ENCODE peak calls at places on chromosome 12, in six cellular contexts. V is BJ, H is astrocyte of the cerebellum, S is GM23338, J is upper lobe of right lung, B is sigmoid colon. G is an unnamed sample.

GRCh38 chr12:109731806-109732205 is 18.2 kb downstream of the FAM222A start:
- DNase-seq in B (peak), S (no peak), H (no peak), J (peak), V (no peak), G (no peak)

GRCh38 chr12:6852651-6853354 is 853 bp downstream of the USP5 start:
- DNase-seq in V (no peak), H (no peak), S (peak), B (peak), J (no peak), G (no peak)

GRCh38 chr12:95177201-95177768 is 40.0 kb downstream of the FGD6 start:
- DNase-seq in H (no peak), V (no peak), S (peak), J (no peak), B (no peak), G (no peak)

GRCh38 chr12:112930350-112930749 is 7.9 kb upstream of the OAS3 start:
- DNase-seq in J (no peak), S (no peak), V (no peak), B (no peak), H (no peak), G (no peak)

GRCh38 chr12:57739387-57739786 is 845 bp upstream of the AGAP2 start:
- DNase-seq in J (no peak), S (no peak), H (no peak), B (no peak), V (no peak), G (no peak)

GRCh38 chr12:84642201-84642600 is 270.4 kb downstream of the SLC6A15 start:
- DNase-seq in S (no peak), V (no peak), H (no peak), J (no peak), B (no peak), G (no peak)

GRCh38 chr12:120971299-120972180 is 6.8 kb upstream of the HNF1A start:
- DNase-seq in H (peak), J (no peak), V (peak), B (no peak), S (peak), G (peak)

GRCh38 chr12:57736743-57737466 is 1.6 kb downstream of the AGAP2 start:
- DNase-seq in J (no peak), B (no peak), S (peak), V (no peak), H (no peak), G (no peak)

GRCh38 chr12:52633383-52633782 is 15.0 kb upstream of the KRT73 start:
- DNase-seq in S (no peak), H (no peak), B (no peak), V (no peak), J (no peak), G (no peak)

GRCh38 chr12:52799498-52800211 is 3.7 kb upstream of the KRT3 start:
- DNase-seq in V (no peak), S (no peak), H (no peak), B (no peak), J (peak), G (no peak)

GRCh38 chr12:5830121-5830520 is 114.9 kb downstream of the ANO2 start:
- DNase-seq in H (no peak), B (no peak), S (peak), V (no peak), J (no peak), G (no peak)

GRCh38 chr12:90958995-90959394 is 4.0 kb upstream of the CCER1 start:
- DNase-seq in B (no peak), V (no peak), J (no peak), S (no peak), H (no peak), G (no peak)

GRCh38 chr12:12501121-12501520 is 61.5 kb downstream of the DUSP16 start:
- DNase-seq in V (no peak), S (no peak), H (no peak), B (no peak), J (no peak), G (no peak)

GRCh38 chr12:12502813-12503146 is 59.9 kb downstream of the DUSP16 start:
- DNase-seq in V (no peak), J (no peak), S (no peak), B (no peak), H (no peak), G (no peak)

GRCh38 chr12:12505544-12506501 is 56.8 kb downstream of the DUSP16 start:
- DNase-seq in H (no peak), V (peak), S (no peak), B (no peak), J (no peak), G (no peak)

GRCh38 chr12:12506541-12506940 is 56.1 kb downstream of the DUSP16 start:
- DNase-seq in B (no peak), V (peak), S (peak), J (no peak), H (no peak), G (no peak)

DNA sequence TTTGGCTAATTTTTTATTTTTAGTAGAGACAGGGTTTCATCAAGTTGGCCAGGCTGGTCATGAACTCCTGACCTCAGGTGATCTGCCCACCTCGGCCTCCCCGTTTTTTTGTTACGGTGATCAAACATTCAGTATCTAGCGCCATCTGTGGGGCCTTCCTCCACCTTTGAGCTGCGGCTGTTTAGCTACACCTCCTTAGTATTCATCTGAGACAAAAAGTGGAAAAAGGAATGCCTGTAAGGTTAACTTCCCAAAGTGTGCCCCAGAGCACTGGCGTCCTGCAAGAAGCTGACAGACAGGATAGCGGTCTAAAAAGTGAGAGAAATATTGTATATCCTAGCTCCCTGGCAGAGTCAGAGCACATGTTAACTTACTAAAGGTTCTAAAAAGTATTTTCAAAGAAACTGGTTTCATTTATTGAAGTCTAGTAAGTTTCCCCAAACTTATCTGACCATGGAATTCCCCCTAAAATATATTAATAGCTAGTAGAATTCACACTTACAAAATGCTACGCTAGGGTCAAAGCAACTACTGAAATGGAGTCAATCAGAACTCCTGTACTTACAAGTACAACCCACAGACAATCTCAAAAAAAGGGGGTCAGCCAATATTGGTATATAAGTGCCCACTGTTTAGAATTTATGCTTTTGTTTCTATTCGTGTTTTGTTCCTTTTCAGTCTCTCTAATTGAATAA is 59.1 kb downstream of the DUSP16 start:
- DNase-seq in S (peak), B (no peak), V (no peak), J (no peak), H (no peak), G (no peak)
- TF ChIP-seq CTCF in S (peak), B (no peak), V (no peak), J (no peak), H (no peak), G (no peak)

GRCh38 chr12:65335021-65335714 is 56.7 kb downstream of the MSRB3 start:
- DNase-seq in J (no peak), B (peak), S (no peak), V (peak), H (peak), G (no peak)
- H3K4me3 ChIP-seq in J (no peak), B (no peak), S (no peak), V (no peak), H (no peak), G (no peak)

GRCh38 chr12:43807361-43807760 is 1.2 kb upstream of the TWF1 start:
- DNase-seq in V (no peak), S (no peak), J (no peak), H (no peak), B (no peak), G (no peak)

GRCh38 chr12:43805149-43805856 is 814 bp downstream of the TWF1 start:
- DNase-seq in J (no peak), H (no peak), V (no peak), B (no peak), S (peak), G (no peak)

GRCh38 chr12:43806737-43807072 is 588 bp upstream of the TWF1 start:
- DNase-seq in J (no peak), H (no peak), V (no peak), S (no peak), B (no peak), G (no peak)

GRCh38 chr12:43812042-43812441 is 5.9 kb upstream of the TWF1 start:
- DNase-seq in J (no peak), B (no peak), S (no peak), V (no peak), H (no peak), G (no peak)

DNA sequence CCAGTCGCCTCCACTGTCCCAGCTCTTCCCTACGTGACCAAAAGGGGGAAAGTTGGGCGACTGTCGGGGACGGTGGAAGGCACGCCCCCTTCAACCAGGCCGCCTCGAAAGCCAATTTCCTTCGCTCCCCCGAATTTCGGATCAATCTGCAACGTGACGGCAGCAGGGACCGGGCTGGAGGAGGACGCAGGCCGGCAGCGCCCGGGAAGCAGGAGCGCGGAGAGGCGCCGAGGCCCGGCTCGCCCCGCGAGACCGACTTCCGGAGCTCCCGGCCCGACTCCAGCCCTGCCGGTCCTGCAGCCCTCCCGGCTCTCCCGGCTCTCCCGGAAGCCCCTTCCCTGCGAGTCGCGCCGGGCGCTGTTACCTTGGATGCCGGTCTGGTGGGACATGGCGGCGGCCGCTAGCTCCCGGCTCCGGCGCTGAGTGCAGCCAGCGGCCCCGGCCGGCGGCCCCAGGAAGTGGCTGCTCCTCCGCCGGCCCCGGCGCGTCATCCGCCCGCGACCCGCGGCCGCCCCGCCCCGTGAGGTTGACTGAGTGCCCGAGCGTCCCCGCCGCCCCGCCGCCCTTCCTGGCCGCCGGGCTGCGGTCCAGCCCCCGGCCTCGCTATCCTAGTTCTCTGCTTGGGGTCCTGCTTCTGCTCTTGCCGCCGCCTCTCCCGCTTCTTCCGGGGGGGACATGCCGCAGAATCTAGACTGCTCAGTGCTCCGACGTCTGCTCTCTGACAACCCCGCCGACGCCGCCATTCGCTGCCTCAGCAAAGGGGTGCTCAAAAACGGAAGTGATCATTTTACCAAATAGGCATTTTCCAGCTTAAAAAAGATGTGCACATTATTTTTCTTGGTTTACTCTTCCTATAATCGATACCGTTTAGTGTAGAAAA is at the start of gene TWF1:
- DNase-seq in H (peak), B (peak), V (no peak), J (peak), S (peak), G (no peak)
- TF ChIP-seq CTCF in H (peak), B (peak), V (peak), J (peak), S (peak), G (peak)

GRCh38 chr12:130839770-130840355 is 813 bp upstream of the STX2 start:
- DNase-seq in H (no peak), B (peak), J (no peak), V (no peak), S (no peak), G (no peak)
- H3K4me3 ChIP-seq in H (peak), B (peak), J (peak), V (peak), S (peak), G (peak)